ENCODE peak calls at places on chromosomes 5 and 9, in seven cellular contexts. One of them, this sample, is unnamed.

GRCh38 chr9:95880011-95880690 is 4.7 kb downstream of the ERCC6L2 start:
- DNase-seq in ACHN: no peak
- DNase-seq in gastrocnemius medialis: no peak
- DNase-seq in OCI-M1: no peak
- DNase-seq in endothelial cell: no peak
- DNase-seq in left ventricle myocardium inferior: no peak
- DNase-seq in stimulated activated CD8-positive, alpha-beta memory T cell treated with anti-CD3 and anti-CD28 coated beads, Interleukin-2, amount 100 ng/mL, for 48 hours: no peak
- DNase-seq in this sample: no peak

GRCh38 chr9:131709741-131710499 is 30.0 kb downstream of the RAPGEF1 start:
- DNase-seq in ACHN: no peak
- DNase-seq in gastrocnemius medialis: peak; percentile 65
- DNase-seq in OCI-M1: no peak
- DNase-seq in endothelial cell: no peak
- DNase-seq in left ventricle myocardium inferior: no peak
- DNase-seq in stimulated activated CD8-positive, alpha-beta memory T cell treated with anti-CD3 and anti-CD28 coated beads, Interleukin-2, amount 100 ng/mL, for 48 hours: no peak
- DNase-seq in this sample: no peak

GRCh38 chr5:103258957-103259704 is 568 bp downstream of the MACIR start:
- DNase-seq in ACHN: peak; percentile 55
- DNase-seq in gastrocnemius medialis: peak; percentile 32
- DNase-seq in OCI-M1: peak; percentile 87
- DNase-seq in endothelial cell: peak; percentile 63
- DNase-seq in left ventricle myocardium inferior: peak; percentile 57
- DNase-seq in stimulated activated CD8-positive, alpha-beta memory T cell treated with anti-CD3 and anti-CD28 coated beads, Interleukin-2, amount 100 ng/mL, for 48 hours: peak; percentile 36
- DNase-seq in this sample: peak; percentile 37

GRCh38 chr9:98977813-98978212 is 34.1 kb downstream of the COL15A1 start:
- DNase-seq in ACHN: no peak
- DNase-seq in gastrocnemius medialis: no peak
- DNase-seq in OCI-M1: no peak
- DNase-seq in endothelial cell: no peak
- DNase-seq in left ventricle myocardium inferior: no peak
- DNase-seq in stimulated activated CD8-positive, alpha-beta memory T cell treated with anti-CD3 and anti-CD28 coated beads, Interleukin-2, amount 100 ng/mL, for 48 hours: no peak
- DNase-seq in this sample: no peak

GRCh38 chr9:31519424-31519823 is 865.0 kb upstream of the ACO1 start:
- DNase-seq in ACHN: no peak
- DNase-seq in gastrocnemius medialis: no peak
- DNase-seq in OCI-M1: no peak
- DNase-seq in endothelial cell: no peak
- DNase-seq in left ventricle myocardium inferior: no peak
- DNase-seq in stimulated activated CD8-positive, alpha-beta memory T cell treated with anti-CD3 and anti-CD28 coated beads, Interleukin-2, amount 100 ng/mL, for 48 hours: no peak
- DNase-seq in this sample: no peak

GRCh38 chr9:98603821-98604383 is 104.8 kb downstream of the GABBR2 start:
- DNase-seq in ACHN: no peak
- DNase-seq in gastrocnemius medialis: no peak
- DNase-seq in OCI-M1: no peak
- DNase-seq in endothelial cell: no peak
- DNase-seq in left ventricle myocardium inferior: no peak
- DNase-seq in stimulated activated CD8-positive, alpha-beta memory T cell treated with anti-CD3 and anti-CD28 coated beads, Interleukin-2, amount 100 ng/mL, for 48 hours: no peak
- DNase-seq in this sample: no peak

GRCh38 chr9:110254500-110254899 is 1.8 kb downstream of the TXN start:
- DNase-seq in ACHN: no peak
- DNase-seq in gastrocnemius medialis: no peak
- DNase-seq in OCI-M1: no peak
- DNase-seq in endothelial cell: no peak
- DNase-seq in left ventricle myocardium inferior: no peak
- DNase-seq in stimulated activated CD8-positive, alpha-beta memory T cell treated with anti-CD3 and anti-CD28 coated beads, Interleukin-2, amount 100 ng/mL, for 48 hours: no peak
- DNase-seq in this sample: no peak

GRCh38 chr5:149917073-149917676 is 27.4 kb downstream of the PDE6A start:
- DNase-seq in ACHN: no peak
- DNase-seq in gastrocnemius medialis: no peak
- DNase-seq in OCI-M1: no peak
- DNase-seq in endothelial cell: no peak
- DNase-seq in left ventricle myocardium inferior: no peak
- DNase-seq in stimulated activated CD8-positive, alpha-beta memory T cell treated with anti-CD3 and anti-CD28 coated beads, Interleukin-2, amount 100 ng/mL, for 48 hours: no peak
- DNase-seq in this sample: no peak

GRCh38 chr5:138725885-138726457 is 27.3 kb upstream of the CTNNA1 start:
- DNase-seq in ACHN: no peak
- DNase-seq in gastrocnemius medialis: no peak
- DNase-seq in OCI-M1: no peak
- DNase-seq in endothelial cell: no peak
- DNase-seq in left ventricle myocardium inferior: peak; percentile 21
- DNase-seq in stimulated activated CD8-positive, alpha-beta memory T cell treated with anti-CD3 and anti-CD28 coated beads, Interleukin-2, amount 100 ng/mL, for 48 hours: no peak
- DNase-seq in this sample: no peak

GRCh38 chr9:135989722-135990467 is 28.7 kb upstream of the UBAC1 start:
- DNase-seq in ACHN: no peak
- DNase-seq in gastrocnemius medialis: no peak
- DNase-seq in OCI-M1: no peak
- DNase-seq in endothelial cell: no peak
- DNase-seq in left ventricle myocardium inferior: no peak
- DNase-seq in stimulated activated CD8-positive, alpha-beta memory T cell treated with anti-CD3 and anti-CD28 coated beads, Interleukin-2, amount 100 ng/mL, for 48 hours: no peak
- DNase-seq in this sample: no peak

GRCh38 chr9:99621040-99621439 is 200.6 kb upstream of the NR4A3 start:
- DNase-seq in ACHN: no peak
- DNase-seq in gastrocnemius medialis: no peak
- DNase-seq in OCI-M1: no peak
- DNase-seq in endothelial cell: no peak
- DNase-seq in left ventricle myocardium inferior: no peak
- DNase-seq in stimulated activated CD8-positive, alpha-beta memory T cell treated with anti-CD3 and anti-CD28 coated beads, Interleukin-2, amount 100 ng/mL, for 48 hours: no peak
- DNase-seq in this sample: no peak

GRCh38 chr9:33924978-33925797 is 108.2 kb downstream of the UBE2R2 start:
- DNase-seq in ACHN: peak; percentile 55
- DNase-seq in gastrocnemius medialis: peak; percentile 57
- DNase-seq in OCI-M1: peak; percentile 27
- DNase-seq in endothelial cell: peak; percentile 60
- DNase-seq in left ventricle myocardium inferior: peak; percentile 38
- DNase-seq in stimulated activated CD8-positive, alpha-beta memory T cell treated with anti-CD3 and anti-CD28 coated beads, Interleukin-2, amount 100 ng/mL, for 48 hours: no peak
- DNase-seq in this sample: no peak

GRCh38 chr5:39138892-39139291 is 64.7 kb upstream of the RICTOR start:
- DNase-seq in ACHN: no peak
- DNase-seq in gastrocnemius medialis: no peak
- DNase-seq in OCI-M1: no peak
- DNase-seq in endothelial cell: no peak
- DNase-seq in left ventricle myocardium inferior: no peak
- DNase-seq in stimulated activated CD8-positive, alpha-beta memory T cell treated with anti-CD3 and anti-CD28 coated beads, Interleukin-2, amount 100 ng/mL, for 48 hours: no peak
- DNase-seq in this sample: no peak

GRCh38 chr5:124824637-124825158 is 78.3 kb upstream of the ZNF608 start:
- DNase-seq in ACHN: no peak
- DNase-seq in gastrocnemius medialis: no peak
- DNase-seq in OCI-M1: no peak
- DNase-seq in endothelial cell: no peak
- DNase-seq in left ventricle myocardium inferior: no peak
- DNase-seq in stimulated activated CD8-positive, alpha-beta memory T cell treated with anti-CD3 and anti-CD28 coated beads, Interleukin-2, amount 100 ng/mL, for 48 hours: no peak
- DNase-seq in this sample: no peak

GRCh38 chr5:1755321-1755949 is 44.2 kb downstream of the MRPL36 start:
- DNase-seq in ACHN: no peak
- DNase-seq in gastrocnemius medialis: no peak
- DNase-seq in OCI-M1: no peak
- DNase-seq in endothelial cell: no peak
- DNase-seq in left ventricle myocardium inferior: no peak
- DNase-seq in stimulated activated CD8-positive, alpha-beta memory T cell treated with anti-CD3 and anti-CD28 coated beads, Interleukin-2, amount 100 ng/mL, for 48 hours: no peak
- DNase-seq in this sample: no peak

GRCh38 chr5:72703876-72704275 is 112.6 kb upstream of the TNPO1 start:
- DNase-seq in ACHN: no peak
- DNase-seq in gastrocnemius medialis: no peak
- DNase-seq in OCI-M1: no peak
- DNase-seq in endothelial cell: no peak
- DNase-seq in left ventricle myocardium inferior: no peak
- DNase-seq in stimulated activated CD8-positive, alpha-beta memory T cell treated with anti-CD3 and anti-CD28 coated beads, Interleukin-2, amount 100 ng/mL, for 48 hours: no peak
- DNase-seq in this sample: no peak

GRCh38 chr5:73938280-73938937 is 312.4 kb downstream of the ARHGEF28 start:
- DNase-seq in ACHN: peak; percentile 96
- DNase-seq in gastrocnemius medialis: no peak
- DNase-seq in OCI-M1: no peak
- DNase-seq in endothelial cell: no peak
- DNase-seq in left ventricle myocardium inferior: no peak
- DNase-seq in stimulated activated CD8-positive, alpha-beta memory T cell treated with anti-CD3 and anti-CD28 coated beads, Interleukin-2, amount 100 ng/mL, for 48 hours: no peak
- DNase-seq in this sample: no peak

GRCh38 chr5:95812100-95812472 is 10.4 kb downstream of the GLRX start:
- DNase-seq in ACHN: no peak
- DNase-seq in gastrocnemius medialis: no peak
- DNase-seq in OCI-M1: no peak
- DNase-seq in endothelial cell: no peak
- DNase-seq in left ventricle myocardium inferior: no peak
- DNase-seq in stimulated activated CD8-positive, alpha-beta memory T cell treated with anti-CD3 and anti-CD28 coated beads, Interleukin-2, amount 100 ng/mL, for 48 hours: no peak
- DNase-seq in this sample: no peak

GRCh38 chr9:16145196-16145950 is 592.5 kb downstream of the CCDC171 start:
- DNase-seq in ACHN: no peak
- DNase-seq in gastrocnemius medialis: no peak
- DNase-seq in OCI-M1: no peak
- DNase-seq in endothelial cell: no peak
- DNase-seq in left ventricle myocardium inferior: no peak
- DNase-seq in stimulated activated CD8-positive, alpha-beta memory T cell treated with anti-CD3 and anti-CD28 coated beads, Interleukin-2, amount 100 ng/mL, for 48 hours: no peak
- DNase-seq in this sample: no peak

GRCh38 chr5:19978466-19978865 is 9.5 kb downstream of the CDH18 start:
- DNase-seq in ACHN: no peak
- DNase-seq in gastrocnemius medialis: no peak
- DNase-seq in OCI-M1: no peak
- DNase-seq in endothelial cell: no peak
- DNase-seq in left ventricle myocardium inferior: no peak
- DNase-seq in stimulated activated CD8-positive, alpha-beta memory T cell treated with anti-CD3 and anti-CD28 coated beads, Interleukin-2, amount 100 ng/mL, for 48 hours: no peak
- DNase-seq in this sample: no peak

GRCh38 chr5:16427572-16427971 is 38.0 kb downstream of the ZNF622 start:
- DNase-seq in ACHN: no peak
- DNase-seq in gastrocnemius medialis: no peak
- DNase-seq in OCI-M1: no peak
- DNase-seq in endothelial cell: no peak
- DNase-seq in left ventricle myocardium inferior: no peak
- DNase-seq in stimulated activated CD8-positive, alpha-beta memory T cell treated with anti-CD3 and anti-CD28 coated beads, Interleukin-2, amount 100 ng/mL, for 48 hours: no peak
- DNase-seq in this sample: no peak

GRCh38 chr9:82584349-82584846 is 478.5 kb downstream of the RASEF start:
- DNase-seq in ACHN: no peak
- DNase-seq in gastrocnemius medialis: no peak
- DNase-seq in OCI-M1: no peak
- DNase-seq in endothelial cell: no peak
- DNase-seq in left ventricle myocardium inferior: no peak
- DNase-seq in stimulated activated CD8-positive, alpha-beta memory T cell treated with anti-CD3 and anti-CD28 coated beads, Interleukin-2, amount 100 ng/mL, for 48 hours: no peak
- DNase-seq in this sample: no peak

This sample was measured in omental fat pad.